ENCODE peak calls at places on chromosome 13, in eight cellular contexts. J, F, T, R, S, I, V and D are unnamed samples.

GRCh38 chr13:39148513-39148961 is 110.3 kb downstream of the NHLRC3 start:
- DNase-seq in J (no peak), F (peak), T (no peak), R (no peak), S (no peak), I (peak), V (no peak), D (no peak)

GRCh38 chr13:98324105-98324504 is 147.0 kb upstream of the RNF113B start:
- DNase-seq in J (no peak), F (peak), T (no peak), R (no peak), S (no peak), I (no peak), V (no peak), D (no peak)

GRCh38 chr13:76672422-76672821 is 213.8 kb downstream of the KCTD12 start:
- DNase-seq in J (no peak), F (no peak), T (no peak), R (no peak), S (no peak), I (no peak), V (no peak), D (no peak)

GRCh38 chr13:89856512-89856911 is 1491.0 kb upstream of the MIR17HG start:
- DNase-seq in J (no peak), F (no peak), T (no peak), R (no peak), S (no peak), I (no peak), V (no peak), D (no peak)

GRCh38 chr13:28658539-28658795 is 463 bp upstream of the POMP start:
- DNase-seq in J (no peak), F (no peak), T (no peak), R (no peak), S (no peak), I (no peak), V (no peak), D (no peak)

GRCh38 chr13:110561335-110562033 is at the start of gene RAB20:
- DNase-seq in J (peak), F (peak), T (peak), R (peak), S (peak), I (peak), V (peak), D (peak)

GRCh38 chr13:113001251-113002140 is 32.5 kb downstream of the MCF2L start:
- DNase-seq in J (peak), F (no peak), T (peak), R (no peak), S (no peak), I (peak), V (no peak), D (peak)

GRCh38 chr13:110301606-110302131 is 5.3 kb downstream of the COL4A1 start:
- DNase-seq in J (no peak), F (no peak), T (no peak), R (no peak), S (peak), I (no peak), V (no peak), D (no peak)

GRCh38 chr13:63403726-63404125 is 1988.1 kb upstream of the PCDH20 start:
- DNase-seq in J (no peak), F (no peak), T (no peak), R (no peak), S (no peak), I (no peak), V (no peak), D (no peak)

GRCh38 chr13:111043575-111043982 is 71.5 kb upstream of the ARHGEF7 start:
- DNase-seq in J (no peak), F (no peak), T (no peak), R (peak), S (no peak), I (no peak), V (no peak), D (no peak)

GRCh38 chr13:21109168-21109567 is 47.8 kb upstream of the LATS2 start:
- DNase-seq in J (no peak), F (no peak), T (no peak), R (no peak), S (no peak), I (no peak), V (no peak), D (no peak)

GRCh38 chr13:42970824-42971669 is 21.0 kb downstream of the EPSTI1 start:
- DNase-seq in J (no peak), F (peak), T (peak), R (no peak), S (no peak), I (peak), V (peak), D (peak)

GRCh38 chr13:74062933-74063332 is 71.3 kb downstream of the KLF12 start:
- DNase-seq in J (no peak), F (peak), T (peak), R (peak), S (peak), I (no peak), V (no peak), D (peak)

GRCh38 chr13:113145496-113145895 is 13.0 kb upstream of the PROZ start:
- DNase-seq in J (no peak), F (no peak), T (no peak), R (no peak), S (no peak), I (no peak), V (no peak), D (no peak)

GRCh38 chr13:90205081-90205480 is 1142.4 kb upstream of the MIR17HG start:
- DNase-seq in J (no peak), F (no peak), T (no peak), R (no peak), S (no peak), I (no peak), V (no peak), D (no peak)

GRCh38 chr13:110210604-110210985 is 96.4 kb downstream of the COL4A1 start:
- DNase-seq in J (no peak), F (no peak), T (no peak), R (no peak), S (no peak), I (no peak), V (no peak), D (no peak)

GRCh38 chr13:32504876-32505275 is 33.7 kb downstream of the N4BP2L2 start:
- DNase-seq in J (no peak), F (no peak), T (no peak), R (no peak), S (no peak), I (no peak), V (no peak), D (no peak)

GRCh38 chr13:67069117-67069767 is 160.9 kb downstream of the PCDH9 start:
- DNase-seq in J (no peak), F (no peak), T (no peak), R (no peak), S (no peak), I (no peak), V (peak), D (no peak)

GRCh38 chr13:35903075-35903474 is 228.1 kb downstream of the DCLK1 start:
- DNase-seq in J (no peak), F (no peak), T (no peak), R (no peak), S (no peak), I (no peak), V (no peak), D (no peak)

GRCh38 chr13:35912841-35913240 is 218.3 kb downstream of the DCLK1 start:
- DNase-seq in J (no peak), F (no peak), T (no peak), R (no peak), S (no peak), I (no peak), V (no peak), D (no peak)

GRCh38 chr13:35906636-35907035 is 224.5 kb downstream of the DCLK1 start:
- DNase-seq in J (no peak), F (no peak), T (no peak), R (no peak), S (no peak), I (no peak), V (no peak), D (no peak)

GRCh38 chr13:35909837-35910236 is 221.3 kb downstream of the DCLK1 start:
- DNase-seq in J (no peak), F (no peak), T (no peak), R (no peak), S (no peak), I (no peak), V (no peak), D (no peak)

DNA sequence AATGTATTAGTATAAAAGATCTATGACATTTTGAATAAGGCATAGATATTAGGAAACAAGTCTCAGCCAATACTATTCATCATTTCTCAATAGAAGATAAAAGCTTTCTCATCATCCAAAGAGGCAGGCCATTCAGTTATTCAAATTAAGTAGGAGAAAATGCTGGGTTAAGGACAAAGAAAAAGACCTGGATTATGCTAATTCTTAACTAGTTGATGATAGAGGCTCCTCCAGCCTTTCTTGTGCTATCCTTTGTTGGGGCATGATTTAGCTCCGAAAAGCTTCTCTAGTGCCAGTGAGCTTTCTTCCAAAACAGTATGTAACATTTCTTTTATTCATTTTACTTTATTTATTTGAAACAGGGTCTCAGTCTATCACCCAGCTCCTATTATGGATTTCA is 223.0 kb downstream of the DCLK1 start:
- DNase-seq in J (no peak), F (no peak), T (no peak), R (no peak), S (no peak), I (no peak), V (no peak), D (no peak)
- TF ChIP-seq CTCF in J (no peak), F (no peak), T (no peak), R (no peak), S (no peak), I (no peak), V (no peak), D (no peak)

GRCh38 chr13:99867535-99868271 is 103.9 kb downstream of the ZIC5 start:
- DNase-seq in J (no peak), F (no peak), T (no peak), R (no peak), S (no peak), I (no peak), V (no peak), D (no peak)
- H3K4me3 ChIP-seq in J (no peak), F (no peak), T (no peak), R (no peak), S (no peak), I (no peak), V (no peak), D (no peak)

GRCh38 chr13:24323036-24323738 is 13.8 kb downstream of the C1QTNF9 start:
- DNase-seq in J (no peak), F (no peak), T (no peak), R (no peak), S (no peak), I (no peak), V (no peak), D (no peak)

GRCh38 chr13:24328145-24328544 is 18.8 kb downstream of the C1QTNF9 start:
- DNase-seq in J (no peak), F (no peak), T (no peak), R (no peak), S (no peak), I (no peak), V (no peak), D (no peak)

DNA sequence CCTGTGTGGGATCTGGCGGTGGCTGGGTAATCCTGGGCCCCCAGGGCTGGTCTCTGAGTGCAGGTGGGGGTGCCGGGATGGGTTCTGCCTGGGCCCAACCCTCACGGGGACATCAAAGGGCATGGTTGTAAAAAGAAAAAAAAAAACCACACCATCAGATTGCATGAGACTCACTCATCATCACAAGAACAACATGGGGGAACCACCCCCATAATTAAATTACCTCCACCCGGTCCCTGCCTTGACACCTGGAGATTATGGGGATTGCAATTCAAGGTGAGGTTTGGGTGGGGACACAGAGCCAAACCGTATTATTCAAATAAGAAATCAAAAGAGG is 14.3 kb downstream of the C1QTNF9 start:
- DNase-seq in J (no peak), F (no peak), T (no peak), R (no peak), S (no peak), I (no peak), V (no peak), D (no peak)
- H3K27ac ChIP-seq in J (no peak), F (no peak), T (peak), R (no peak), S (no peak), I (no peak), V (no peak), D (no peak)

GRCh38 chr13:30038884-30039283 is 188.5 kb upstream of the UBL3 start:
- DNase-seq in J (no peak), F (no peak), T (no peak), R (no peak), S (peak), I (peak), V (no peak), D (no peak)
- TF ChIP-seq CTCF in J (no peak), F (no peak), T (no peak), R (no peak), S (no peak), I (peak), V (no peak), D (peak)